ENCODE peak calls at places on chromosome 10, in nine cellular contexts. Q, N, O, I, C, M, B, L and E are unnamed samples.

GRCh38 chr10:104638861-104639594 is 2.1 kb upstream of the SORCS3 start:
- DNase-seq in Q (no peak), N (peak), O (no peak), I (no peak), C (no peak), M (no peak), B (peak), L (peak), E (no peak)

GRCh38 chr10:95276367-95277200 is 14.2 kb downstream of the PDLIM1 start:
- DNase-seq in Q (no peak), N (no peak), O (no peak), I (no peak), C (no peak), M (no peak), B (no peak), L (no peak), E (peak)

GRCh38 chr10:98267069-98267893 is 713 bp downstream of the LOXL4 start:
- DNase-seq in Q (no peak), N (no peak), O (no peak), I (no peak), C (no peak), M (no peak), B (no peak), L (peak), E (no peak)

GRCh38 chr10:38054361-38054797 is 39.8 kb upstream of the ZNF37A start:
- DNase-seq in Q (no peak), N (no peak), O (no peak), I (no peak), C (no peak), M (no peak), B (no peak), L (no peak), E (no peak)

GRCh38 chr10:103695584-103696005 is 159.8 kb downstream of the SH3PXD2A start:
- DNase-seq in Q (no peak), N (no peak), O (no peak), I (no peak), C (no peak), M (no peak), B (no peak), L (peak), E (no peak)

GRCh38 chr10:70958396-70958795 is 70.0 kb upstream of the PCBD1 start:
- DNase-seq in Q (no peak), N (no peak), O (no peak), I (no peak), C (no peak), M (no peak), B (peak), L (no peak), E (no peak)

GRCh38 chr10:46787321-46787615 is 124.0 kb upstream of the PTPN20 start:
- DNase-seq in Q (no peak), N (peak), O (peak), I (peak), C (no peak), M (no peak), B (no peak), L (peak), E (peak)

GRCh38 chr10:3777876-3778707 is 6.9 kb downstream of the KLF6 start:
- DNase-seq in Q (no peak), N (no peak), O (no peak), I (no peak), C (no peak), M (no peak), B (no peak), L (no peak), E (peak)

GRCh38 chr10:97915761-97916160 is 66.1 kb downstream of the GOLGA7B start:
- DNase-seq in Q (no peak), N (no peak), O (no peak), I (no peak), C (no peak), M (no peak), B (no peak), L (peak), E (no peak)

GRCh38 chr10:26326874-26327273 is 110.3 kb downstream of the GAD2 start:
- DNase-seq in Q (no peak), N (no peak), O (no peak), I (no peak), C (no peak), M (no peak), B (no peak), L (no peak), E (no peak)

GRCh38 chr10:76738991-76739390 is 898.6 kb downstream of the KCNMA1 start:
- DNase-seq in Q (no peak), N (no peak), O (no peak), I (peak), C (no peak), M (no peak), B (no peak), L (no peak), E (no peak)

GRCh38 chr10:7605565-7606295 is 61.0 kb downstream of the ITIH5 start:
- DNase-seq in Q (no peak), N (no peak), O (no peak), I (no peak), C (no peak), M (no peak), B (no peak), L (peak), E (no peak)

GRCh38 chr10:49610015-49610734 is at the start of gene SLC18A3:
- DNase-seq in Q (no peak), N (no peak), O (no peak), I (no peak), C (no peak), M (no peak), B (peak), L (no peak), E (no peak)

GRCh38 chr10:13712799-13713581 is 126.2 kb downstream of the PRPF18 start:
- DNase-seq in Q (peak), N (peak), O (peak), I (peak), C (peak), M (peak), B (peak), L (peak), E (peak)

GRCh38 chr10:76282122-76283030 is 851.0 kb downstream of the LRMDA start:
- DNase-seq in Q (no peak), N (no peak), O (peak), I (no peak), C (peak), M (no peak), B (no peak), L (no peak), E (no peak)

GRCh38 chr10:100531761-100532160 is 2.1 kb upstream of the NDUFB8 start:
- DNase-seq in Q (no peak), N (no peak), O (no peak), I (no peak), C (no peak), M (no peak), B (no peak), L (no peak), E (no peak)

GRCh38 chr10:124999433-125000365 is 57.8 kb downstream of the ZRANB1 start:
- DNase-seq in Q (no peak), N (no peak), O (peak), I (no peak), C (peak), M (no peak), B (peak), L (peak), E (no peak)

GRCh38 chr10:114100848-114101741 is 57.4 kb downstream of the ADRB1 start:
- DNase-seq in Q (no peak), N (no peak), O (peak), I (no peak), C (no peak), M (no peak), B (no peak), L (peak), E (no peak)

GRCh38 chr10:17835688-17836087 is 26.5 kb downstream of the MRC1 start:
- DNase-seq in Q (no peak), N (peak), O (no peak), I (no peak), C (no peak), M (no peak), B (no peak), L (no peak), E (no peak)

GRCh38 chr10:130218936-130219335 is 82.7 kb downstream of the GLRX3 start:
- DNase-seq in Q (no peak), N (no peak), O (no peak), I (no peak), C (no peak), M (no peak), B (peak), L (no peak), E (no peak)

GRCh38 chr10:132689721-132690360 is 96.1 kb downstream of the NKX6-2 start:
- DNase-seq in Q (no peak), N (no peak), O (no peak), I (no peak), C (no peak), M (no peak), B (peak), L (no peak), E (no peak)

GRCh38 chr10:124204726-124205125 is 111.3 kb upstream of the CHST15 start:
- DNase-seq in Q (no peak), N (no peak), O (no peak), I (no peak), C (no peak), M (no peak), B (no peak), L (no peak), E (no peak)

GRCh38 chr10:117590516-117590915 is 48.0 kb downstream of the EMX2 start:
- DNase-seq in Q (no peak), N (no peak), O (no peak), I (no peak), C (no peak), M (no peak), B (no peak), L (no peak), E (no peak)

GRCh38 chr10:103835121-103836045 is 20.0 kb downstream of the SH3PXD2A start:
- DNase-seq in Q (no peak), N (no peak), O (peak), I (no peak), C (no peak), M (peak), B (peak), L (peak), E (no peak)

GRCh38 chr10:89303161-89303560 is 1.3 kb downstream of the IFIT2 start:
- DNase-seq in Q (no peak), N (no peak), O (no peak), I (no peak), C (no peak), M (no peak), B (no peak), L (no peak), E (no peak)

GRCh38 chr10:89306019-89306418 is 4.2 kb downstream of the IFIT2 start:
- DNase-seq in Q (no peak), N (no peak), O (no peak), I (no peak), C (no peak), M (no peak), B (no peak), L (no peak), E (no peak)

GRCh38 chr10:89301721-89302445 is at the start of gene IFIT2:
- DNase-seq in Q (no peak), N (peak), O (peak), I (no peak), C (peak), M (no peak), B (peak), L (peak), E (peak)

GRCh38 chr10:89301231-89301630 is 615 bp upstream of the IFIT2 start:
- DNase-seq in Q (no peak), N (no peak), O (peak), I (no peak), C (no peak), M (no peak), B (no peak), L (peak), E (peak)

DNA sequence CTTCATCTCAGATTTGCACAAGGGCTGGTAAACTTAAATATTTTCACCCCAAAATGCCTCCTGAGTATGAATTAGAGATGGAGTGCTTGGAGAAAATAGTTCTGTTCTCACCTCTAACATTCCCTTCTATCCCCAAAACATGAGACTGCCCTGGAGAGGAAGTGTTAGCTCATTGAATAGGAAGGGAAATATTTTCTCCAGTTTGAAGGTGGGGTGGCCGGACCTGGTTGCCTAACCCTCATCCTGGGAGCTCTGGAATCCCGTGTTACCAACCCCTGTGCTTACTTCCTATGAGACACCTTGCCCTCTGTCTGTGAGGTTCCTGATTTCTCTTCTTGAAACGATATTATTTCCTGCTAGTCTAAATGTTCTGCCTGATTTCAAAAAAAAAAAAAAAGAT is 782 bp downstream of the IFIT2 start:
- DNase-seq in Q (no peak), N (no peak), O (no peak), I (no peak), C (no peak), M (no peak), B (no peak), L (no peak), E (no peak)
- TF ChIP-seq POLR2A in Q (no peak), N (no peak), O (no peak), I (no peak), C (no peak), M (no peak), B (no peak), L (no peak), E (no peak)

DNA sequence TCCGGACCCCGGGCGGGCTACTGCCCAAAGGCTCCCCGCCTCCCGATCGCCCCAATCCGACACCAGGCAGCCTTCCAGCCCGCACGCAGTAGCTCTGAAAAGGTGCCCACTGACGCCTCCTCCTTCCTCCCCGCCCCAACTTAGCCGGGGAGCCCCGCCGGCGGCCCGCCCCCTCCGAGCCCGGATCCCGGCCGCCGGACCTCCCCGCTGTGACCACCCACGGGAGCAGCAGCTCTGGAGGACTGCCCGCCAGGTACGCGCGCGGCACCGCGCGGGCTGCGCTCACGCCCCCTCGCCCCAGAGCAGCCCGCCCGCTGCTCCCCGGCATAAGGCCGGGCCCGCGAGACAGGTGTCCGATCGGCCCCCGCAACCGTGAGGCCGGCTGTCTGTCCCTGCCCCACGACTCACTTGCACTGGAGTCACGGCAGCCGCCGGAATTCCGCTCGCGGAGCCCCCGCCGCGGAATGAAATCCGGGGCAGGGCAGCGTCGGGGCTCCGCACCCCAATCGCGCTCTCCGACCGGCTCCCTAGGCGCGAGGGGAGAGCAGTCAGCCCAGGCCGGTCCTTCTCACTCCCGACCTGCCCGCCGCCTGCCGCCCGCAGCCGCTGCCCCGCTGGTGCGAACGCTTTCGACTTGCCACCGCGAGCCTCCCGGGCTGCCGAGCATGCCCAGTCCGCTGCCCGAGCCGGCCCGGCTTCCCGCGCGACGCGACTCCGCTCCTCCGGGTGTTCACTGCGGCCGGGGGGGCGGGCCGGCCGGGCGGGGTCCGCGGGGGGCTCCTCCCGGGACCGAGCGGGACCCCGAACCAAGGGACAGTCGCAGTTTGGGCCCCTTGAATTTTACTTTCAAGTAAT is at the start of gene SGMS1:
- DNase-seq in Q (peak), N (peak), O (peak), I (peak), C (peak), M (peak), B (peak), L (peak), E (peak)
- TF ChIP-seq POLR2A in Q (peak), N (peak), O (peak), I (no peak), C (no peak), M (peak), B (no peak), L (no peak), E (no peak)

GRCh38 chr10:4849555-4850242 is 23.7 kb downstream of the AKR1E2 start:
- DNase-seq in Q (peak), N (peak), O (peak), I (peak), C (peak), M (peak), B (peak), L (peak), E (peak)
- TF ChIP-seq POLR2A in Q (no peak), N (no peak), O (no peak), I (no peak), C (no peak), M (no peak), B (no peak), L (no peak), E (peak)

GRCh38 chr10:32347363-32347735 is 391 bp upstream of the EPC1 start:
- DNase-seq in Q (no peak), N (no peak), O (no peak), I (no peak), C (no peak), M (no peak), B (no peak), L (no peak), E (peak)

GRCh38 chr10:32348297-32349198 is 1.6 kb upstream of the EPC1 start:
- DNase-seq in Q (no peak), N (no peak), O (no peak), I (no peak), C (no peak), M (no peak), B (no peak), L (peak), E (peak)

GRCh38 chr10:32346551-32347362 is at the start of gene EPC1:
- DNase-seq in Q (peak), N (peak), O (peak), I (peak), C (peak), M (peak), B (peak), L (peak), E (peak)

GRCh38 chr10:32349199-32349585 is 2.2 kb upstream of the EPC1 start:
- DNase-seq in Q (no peak), N (no peak), O (no peak), I (no peak), C (no peak), M (no peak), B (no peak), L (no peak), E (no peak)

DNA sequence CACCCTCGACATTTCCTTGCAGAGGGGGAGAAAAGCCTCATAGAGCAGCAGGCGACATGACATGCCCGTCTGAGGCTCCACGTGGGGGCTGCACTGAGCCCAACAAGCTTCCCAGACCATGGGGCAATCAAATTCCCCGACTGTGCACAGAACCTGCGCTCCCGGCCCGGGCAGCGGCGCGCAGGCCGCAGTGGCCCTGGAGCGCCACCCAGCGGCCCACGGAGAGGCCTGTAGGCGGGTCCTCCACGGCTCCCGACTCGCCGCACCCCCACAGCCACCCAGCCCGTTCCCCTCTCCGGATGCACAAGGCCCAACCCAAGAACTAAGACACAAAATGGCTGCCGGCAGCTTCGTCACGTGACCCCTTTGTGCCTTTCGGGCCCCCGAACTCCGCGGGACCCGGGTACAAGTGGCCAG is 816 bp downstream of the EPC1 start:
- DNase-seq in Q (peak), N (peak), O (peak), I (peak), C (peak), M (peak), B (peak), L (peak), E (peak)
- TF ChIP-seq POLR2A in Q (no peak), N (no peak), O (peak), I (no peak), C (no peak), M (no peak), B (peak), L (no peak), E (no peak)

DNA sequence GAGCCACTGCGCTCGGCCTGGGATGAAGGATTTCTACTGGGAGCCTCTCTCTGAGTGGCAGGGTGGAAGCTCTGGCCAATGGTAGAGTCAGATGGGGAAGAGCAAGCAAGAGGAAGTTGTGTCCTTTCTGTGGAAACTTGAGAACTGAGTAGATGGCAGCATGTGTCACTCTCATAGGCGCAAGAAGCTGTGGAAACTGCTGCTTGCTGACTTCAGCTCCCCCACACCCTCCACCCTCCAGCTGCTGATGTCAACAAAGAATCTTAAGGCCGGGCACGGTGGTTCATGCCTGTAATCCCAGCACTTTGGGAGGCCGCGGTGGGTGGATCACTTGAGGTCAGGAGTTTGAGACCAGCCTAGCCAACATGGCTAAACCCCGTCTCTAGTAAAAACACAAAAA is 39.8 kb upstream of the SRGN start:
- DNase-seq in Q (no peak), N (no peak), O (peak), I (peak), C (peak), M (no peak), B (peak), L (peak), E (no peak)
- TF ChIP-seq POLR2A in Q (peak), N (no peak), O (no peak), I (no peak), C (no peak), M (no peak), B (no peak), L (no peak), E (no peak)

GRCh38 chr10:33333260-33334169 is 952 bp downstream of the NRP1 start:
- DNase-seq in Q (no peak), N (peak), O (no peak), I (no peak), C (no peak), M (no peak), B (no peak), L (no peak), E (no peak)

GRCh38 chr10:33335550-33335799 is 1.0 kb upstream of the NRP1 start:
- DNase-seq in Q (no peak), N (peak), O (no peak), I (no peak), C (no peak), M (no peak), B (no peak), L (no peak), E (no peak)

GRCh38 chr10:33334839-33335549 is 527 bp upstream of the NRP1 start:
- DNase-seq in Q (no peak), N (peak), O (peak), I (peak), C (peak), M (peak), B (peak), L (peak), E (peak)

GRCh38 chr10:33335800-33336605 is 1.5 kb upstream of the NRP1 start:
- DNase-seq in Q (no peak), N (peak), O (peak), I (peak), C (peak), M (peak), B (peak), L (peak), E (no peak)

DNA sequence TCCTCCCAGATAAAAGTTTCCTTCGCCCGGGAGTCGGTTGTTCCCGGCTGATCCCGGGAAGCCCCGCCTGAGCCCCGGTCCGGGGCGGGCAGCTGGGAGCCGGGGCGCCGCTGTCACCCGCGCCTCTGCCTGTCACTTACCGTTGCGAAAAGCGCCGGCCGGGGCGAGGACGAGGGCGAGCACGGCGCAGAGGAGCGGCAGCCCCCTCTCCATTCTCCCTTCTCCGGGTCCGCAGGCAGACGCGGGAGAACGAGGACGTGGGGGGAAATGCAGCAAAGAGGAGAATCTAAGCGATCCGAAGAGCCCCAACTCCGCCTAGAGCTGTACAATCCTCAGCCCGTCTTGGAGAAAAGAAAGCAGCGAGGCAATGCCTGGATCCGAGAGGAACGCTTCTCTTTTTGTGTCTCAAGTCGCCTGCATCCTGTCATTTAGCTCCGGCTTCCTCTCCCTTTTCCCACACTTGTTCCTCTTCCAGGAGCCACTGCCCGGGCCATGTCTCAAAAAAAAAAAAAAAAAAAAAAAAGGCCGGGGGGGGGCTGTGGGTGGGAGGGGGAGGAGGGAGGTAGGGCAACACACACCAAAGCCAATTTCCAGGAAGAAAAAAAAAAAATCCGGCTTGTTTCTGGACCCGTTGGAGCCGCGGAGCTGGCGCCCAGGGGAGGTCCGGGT is at the start of gene NRP1:
- DNase-seq in Q (no peak), N (no peak), O (peak), I (peak), C (no peak), M (no peak), B (peak), L (peak), E (no peak)
- TF ChIP-seq POLR2A in Q (no peak), N (no peak), O (no peak), I (no peak), C (no peak), M (no peak), B (no peak), L (no peak), E (no peak)